ENCODE peak calls at places on chromosomes 7 and 10, in seven cellular contexts. One of them, this sample, is unnamed.

GRCh38 chr7:104059103-104059502 is 69.6 kb upstream of the RELN start:
- DNase-seq in NCI-H2107: no peak
- DNase-seq in NCI-H1417: no peak
- DNase-seq in HL-60: no peak
- DNase-seq in amygdala: no peak
- DNase-seq in NCI-H748 treated with DMSO at 0.1 percent for 48 hours: no peak
- DNase-seq in ureter: no peak
- DNase-seq in this sample: no peak

GRCh38 chr7:90708841-90709317 is 112.8 kb downstream of the CDK14 start:
- DNase-seq in NCI-H2107: peak
- DNase-seq in NCI-H1417: no peak
- DNase-seq in HL-60: peak
- DNase-seq in amygdala: no peak
- DNase-seq in NCI-H748 treated with DMSO at 0.1 percent for 48 hours: peak
- DNase-seq in ureter: no peak
- DNase-seq in this sample: no peak

GRCh38 chr10:77383861-77384553 is 253.6 kb downstream of the KCNMA1 start:
- DNase-seq in NCI-H2107: no peak
- DNase-seq in NCI-H1417: peak
- DNase-seq in HL-60: no peak
- DNase-seq in amygdala: no peak
- DNase-seq in NCI-H748 treated with DMSO at 0.1 percent for 48 hours: peak
- DNase-seq in ureter: no peak
- DNase-seq in this sample: no peak

GRCh38 chr7:55441668-55442305 is 76.7 kb downstream of the LANCL2 start:
- DNase-seq in NCI-H2107: no peak
- DNase-seq in NCI-H1417: peak
- DNase-seq in HL-60: no peak
- DNase-seq in amygdala: no peak
- DNase-seq in NCI-H748 treated with DMSO at 0.1 percent for 48 hours: no peak
- DNase-seq in ureter: no peak
- DNase-seq in this sample: no peak

GRCh38 chr10:125027889-125028288 is 86.0 kb downstream of the ZRANB1 start:
- DNase-seq in NCI-H2107: no peak
- DNase-seq in NCI-H1417: no peak
- DNase-seq in HL-60: no peak
- DNase-seq in amygdala: no peak
- DNase-seq in NCI-H748 treated with DMSO at 0.1 percent for 48 hours: no peak
- DNase-seq in ureter: no peak
- DNase-seq in this sample: no peak

GRCh38 chr10:109978481-109978880 is 29.3 kb upstream of the ADD3 start:
- DNase-seq in NCI-H2107: no peak
- DNase-seq in NCI-H1417: no peak
- DNase-seq in HL-60: no peak
- DNase-seq in amygdala: no peak
- DNase-seq in NCI-H748 treated with DMSO at 0.1 percent for 48 hours: no peak
- DNase-seq in ureter: no peak
- DNase-seq in this sample: no peak

GRCh38 chr7:33744293-33744692 is 161.0 kb upstream of the BMPER start:
- DNase-seq in NCI-H2107: no peak
- DNase-seq in NCI-H1417: peak
- DNase-seq in HL-60: no peak
- DNase-seq in amygdala: no peak
- DNase-seq in NCI-H748 treated with DMSO at 0.1 percent for 48 hours: no peak
- DNase-seq in ureter: no peak
- DNase-seq in this sample: no peak

GRCh38 chr10:114388275-114388674 is 16.0 kb downstream of the AFAP1L2 start:
- DNase-seq in NCI-H2107: no peak
- DNase-seq in NCI-H1417: no peak
- DNase-seq in HL-60: no peak
- DNase-seq in amygdala: no peak
- DNase-seq in NCI-H748 treated with DMSO at 0.1 percent for 48 hours: no peak
- DNase-seq in ureter: no peak
- DNase-seq in this sample: no peak

GRCh38 chr10:107733731-107734130 is 569.2 kb upstream of the SORCS1 start:
- DNase-seq in NCI-H2107: no peak
- DNase-seq in NCI-H1417: no peak
- DNase-seq in HL-60: no peak
- DNase-seq in amygdala: no peak
- DNase-seq in NCI-H748 treated with DMSO at 0.1 percent for 48 hours: no peak
- DNase-seq in ureter: no peak
- DNase-seq in this sample: no peak

GRCh38 chr10:114694735-114695134 is 36.7 kb upstream of the ABLIM1 start:
- DNase-seq in NCI-H2107: no peak
- DNase-seq in NCI-H1417: no peak
- DNase-seq in HL-60: no peak
- DNase-seq in amygdala: no peak
- DNase-seq in NCI-H748 treated with DMSO at 0.1 percent for 48 hours: no peak
- DNase-seq in ureter: no peak
- DNase-seq in this sample: peak

GRCh38 chr10:114698271-114699185 is 40.5 kb upstream of the ABLIM1 start:
- DNase-seq in NCI-H2107: no peak
- DNase-seq in NCI-H1417: no peak
- DNase-seq in HL-60: no peak
- DNase-seq in amygdala: no peak
- DNase-seq in NCI-H748 treated with DMSO at 0.1 percent for 48 hours: no peak
- DNase-seq in ureter: no peak
- DNase-seq in this sample: no peak

GRCh38 chr10:34702093-34702952 is 112.8 kb downstream of the PARD3 start:
- DNase-seq in NCI-H2107: no peak
- DNase-seq in NCI-H1417: no peak
- DNase-seq in HL-60: no peak
- DNase-seq in amygdala: no peak
- DNase-seq in NCI-H748 treated with DMSO at 0.1 percent for 48 hours: no peak
- DNase-seq in ureter: no peak
- DNase-seq in this sample: no peak

GRCh38 chr10:132331259-132331955 is 586 bp upstream of the LRRC27 start:
- DNase-seq in NCI-H2107: no peak
- DNase-seq in NCI-H1417: no peak
- DNase-seq in HL-60: no peak
- DNase-seq in amygdala: no peak
- DNase-seq in NCI-H748 treated with DMSO at 0.1 percent for 48 hours: no peak
- DNase-seq in ureter: no peak
- DNase-seq in this sample: no peak

GRCh38 chr7:143227806-143228205 is 6.0 kb downstream of the TAS2R40 start:
- DNase-seq in NCI-H2107: no peak
- DNase-seq in NCI-H1417: no peak
- DNase-seq in HL-60: no peak
- DNase-seq in amygdala: no peak
- DNase-seq in NCI-H748 treated with DMSO at 0.1 percent for 48 hours: no peak
- DNase-seq in ureter: no peak
- DNase-seq in this sample: no peak

GRCh38 chr7:70463332-70463938 is 668.5 kb upstream of the GALNT17 start:
- DNase-seq in NCI-H2107: no peak
- DNase-seq in NCI-H1417: peak
- DNase-seq in HL-60: no peak
- DNase-seq in amygdala: no peak
- DNase-seq in NCI-H748 treated with DMSO at 0.1 percent for 48 hours: no peak
- DNase-seq in ureter: no peak
- DNase-seq in this sample: no peak

GRCh38 chr7:157436763-157437480 is 100.1 kb downstream of the DNAJB6 start:
- DNase-seq in NCI-H2107: no peak
- DNase-seq in NCI-H1417: no peak
- DNase-seq in HL-60: no peak
- DNase-seq in amygdala: no peak
- DNase-seq in NCI-H748 treated with DMSO at 0.1 percent for 48 hours: no peak
- DNase-seq in ureter: no peak
- DNase-seq in this sample: peak

GRCh38 chr7:124088590-124088989 is 55.7 kb upstream of the TMEM229A start:
- DNase-seq in NCI-H2107: no peak
- DNase-seq in NCI-H1417: no peak
- DNase-seq in HL-60: no peak
- DNase-seq in amygdala: no peak
- DNase-seq in NCI-H748 treated with DMSO at 0.1 percent for 48 hours: no peak
- DNase-seq in ureter: no peak
- DNase-seq in this sample: no peak

GRCh38 chr7:20786779-20787651 is at the start of gene SP8:
- DNase-seq in NCI-H2107: peak
- DNase-seq in NCI-H1417: peak
- DNase-seq in HL-60: no peak
- DNase-seq in amygdala: no peak
- DNase-seq in NCI-H748 treated with DMSO at 0.1 percent for 48 hours: peak
- DNase-seq in ureter: no peak
- DNase-seq in this sample: no peak

GRCh38 chr10:99456207-99456606 is 25.8 kb upstream of the GOT1 start:
- DNase-seq in NCI-H2107: no peak
- DNase-seq in NCI-H1417: no peak
- DNase-seq in HL-60: no peak
- DNase-seq in amygdala: no peak
- DNase-seq in NCI-H748 treated with DMSO at 0.1 percent for 48 hours: no peak
- DNase-seq in ureter: no peak
- DNase-seq in this sample: no peak

GRCh38 chr10:120810298-120810697 is 40.9 kb upstream of the WDR11 start:
- DNase-seq in NCI-H2107: no peak
- DNase-seq in NCI-H1417: peak
- DNase-seq in HL-60: no peak
- DNase-seq in amygdala: no peak
- DNase-seq in NCI-H748 treated with DMSO at 0.1 percent for 48 hours: peak
- DNase-seq in ureter: no peak
- DNase-seq in this sample: no peak

GRCh38 chr10:77175631-77176222 is 461.9 kb downstream of the KCNMA1 start:
- DNase-seq in NCI-H2107: no peak
- DNase-seq in NCI-H1417: no peak
- DNase-seq in HL-60: no peak
- DNase-seq in amygdala: no peak
- DNase-seq in NCI-H748 treated with DMSO at 0.1 percent for 48 hours: no peak
- DNase-seq in ureter: no peak
- DNase-seq in this sample: no peak

GRCh38 chr7:12884856-12885440 is 197.5 kb downstream of the ARL4A start:
- DNase-seq in NCI-H2107: no peak
- DNase-seq in NCI-H1417: no peak
- DNase-seq in HL-60: no peak
- DNase-seq in amygdala: no peak
- DNase-seq in NCI-H748 treated with DMSO at 0.1 percent for 48 hours: no peak
- DNase-seq in ureter: no peak
- DNase-seq in this sample: no peak

GRCh38 chr10:116715396-116715795 is 27.0 kb downstream of the HSPA12A start:
- DNase-seq in NCI-H2107: no peak
- DNase-seq in NCI-H1417: no peak
- DNase-seq in HL-60: no peak
- DNase-seq in amygdala: no peak
- DNase-seq in NCI-H748 treated with DMSO at 0.1 percent for 48 hours: no peak
- DNase-seq in ureter: no peak
- DNase-seq in this sample: no peak

GRCh38 chr7:112336261-112336660 is 114.0 kb upstream of the IFRD1 start:
- DNase-seq in NCI-H2107: no peak
- DNase-seq in NCI-H1417: no peak
- DNase-seq in HL-60: no peak
- DNase-seq in amygdala: no peak
- DNase-seq in NCI-H748 treated with DMSO at 0.1 percent for 48 hours: no peak
- DNase-seq in ureter: no peak
- DNase-seq in this sample: no peak

GRCh38 chr7:71511361-71511807 is 379.4 kb downstream of the GALNT17 start:
- DNase-seq in NCI-H2107: no peak
- DNase-seq in NCI-H1417: no peak
- DNase-seq in HL-60: no peak
- DNase-seq in amygdala: no peak
- DNase-seq in NCI-H748 treated with DMSO at 0.1 percent for 48 hours: no peak
- DNase-seq in ureter: no peak
- DNase-seq in this sample: no peak

GRCh38 chr10:93926613-93927012 is 32.8 kb downstream of the SLC35G1 start:
- DNase-seq in NCI-H2107: no peak
- DNase-seq in NCI-H1417: no peak
- DNase-seq in HL-60: no peak
- DNase-seq in amygdala: no peak
- DNase-seq in NCI-H748 treated with DMSO at 0.1 percent for 48 hours: no peak
- DNase-seq in ureter: no peak
- DNase-seq in this sample: no peak

GRCh38 chr10:96665306-96665705 is 55.0 kb downstream of the PIK3AP1 start:
- DNase-seq in NCI-H2107: no peak
- DNase-seq in NCI-H1417: no peak
- DNase-seq in HL-60: no peak
- DNase-seq in amygdala: no peak
- DNase-seq in NCI-H748 treated with DMSO at 0.1 percent for 48 hours: no peak
- DNase-seq in ureter: no peak
- DNase-seq in this sample: no peak